ENCODE peak calls at places on chromosomes 6 and 20, in four cellular contexts. H is SJCRH30, F is stromal cell of bone marrow, M is T-helper 22 cell. D is an unnamed sample.

GRCh38 chr6:14771026-14771425 is 474.8 kb upstream of the JARID2 start:
- DNase-seq in H (no peak), F (no peak), M (no peak), D (no peak)

GRCh38 chr20:23369424-23369823 is 7.4 kb downstream of the GZF1 start:
- DNase-seq in H (no peak), F (no peak), M (no peak), D (no peak)

GRCh38 chr6:72857791-72858190 is 235.9 kb downstream of the KCNQ5 start:
- DNase-seq in H (no peak), F (no peak), M (no peak), D (no peak)

GRCh38 chr6:37033819-37034790 is 28.6 kb downstream of the FGD2 start:
- DNase-seq in H (no peak), F (no peak), M (no peak), D (no peak)

GRCh38 chr6:15911753-15912504 is 217.0 kb upstream of the MYLIP start:
- DNase-seq in H (no peak), F (no peak), M (no peak), D (no peak)

GRCh38 chr20:57392512-57393271 is 1.5 kb downstream of the RBM38 start:
- DNase-seq in H (peak), F (no peak), M (peak), D (peak)

GRCh38 chr6:168127384-168127868 is 48.4 kb upstream of the FRMD1 start:
- DNase-seq in H (no peak), F (no peak), M (no peak), D (no peak)

GRCh38 chr20:40797425-40797824 is 108.4 kb upstream of the MAFB start:
- DNase-seq in H (peak), F (peak), M (no peak), D (no peak)

GRCh38 chr6:153702671-153703070 is 336.4 kb upstream of the OPRM1 start:
- DNase-seq in H (no peak), F (no peak), M (no peak), D (no peak)

GRCh38 chr20:58102744-58103516 is 125.5 kb downstream of the ANKRD60 start:
- DNase-seq in H (peak), F (no peak), M (no peak), D (no peak)

GRCh38 chr6:3835055-3835731 is 14.0 kb upstream of the FAM50B start:
- DNase-seq in H (no peak), F (peak), M (no peak), D (no peak)

GRCh38 chr20:50191065-50191565 is 485 bp downstream of the CEBPB start:
- DNase-seq in H (peak), F (no peak), M (peak), D (peak)

GRCh38 chr20:50713677-50714101 is 17.7 kb upstream of the PARD6B start:
- DNase-seq in H (peak), F (no peak), M (no peak), D (no peak)

GRCh38 chr6:39853604-39854003 is 61.4 kb downstream of the DAAM2 start:
- DNase-seq in H (no peak), F (no peak), M (no peak), D (no peak)

GRCh38 chr6:110528051-110528929 is 51.9 kb upstream of the SLC22A16 start:
- DNase-seq in H (peak), F (peak), M (no peak), D (peak)

GRCh38 chr20:51958636-51959542 is 156.6 kb upstream of the SALL4 start:
- DNase-seq in H (no peak), F (no peak), M (no peak), D (no peak)

GRCh38 chr6:117597755-117598154 is 4.6 kb downstream of the GOPC start:
- DNase-seq in H (no peak), F (no peak), M (no peak), D (no peak)

GRCh38 chr20:4441871-4442270 is 279.8 kb upstream of the PRND start:
- DNase-seq in H (no peak), F (no peak), M (no peak), D (no peak)

GRCh38 chr6:109009761-109010612 is 84.7 kb downstream of the SESN1 start:
- DNase-seq in H (no peak), F (no peak), M (no peak), D (no peak)

GRCh38 chr6:144007779-144008500 is at the start of gene PLAGL1:
- DNase-seq in H (peak), F (peak), M (no peak), D (no peak)

GRCh38 chr20:50314326-50314725 is 123.7 kb downstream of the CEBPB start:
- DNase-seq in H (no peak), F (no peak), M (no peak), D (no peak)

GRCh38 chr6:46961248-46961647 is 39.5 kb upstream of the ADGRF5 start:
- DNase-seq in H (no peak), F (no peak), M (no peak), D (no peak)

GRCh38 chr20:6739406-6739805 is 28.1 kb upstream of the BMP2 start:
- DNase-seq in H (no peak), F (no peak), M (no peak), D (no peak)

GRCh38 chr20:62860924-62861691 is 514 bp downstream of the TCFL5 start:
- DNase-seq in H (peak), F (no peak), M (peak), D (peak)

GRCh38 chr6:52106994-52107393 is 19.6 kb upstream of the PKHD1 start:
- DNase-seq in H (no peak), F (no peak), M (no peak), D (no peak)

GRCh38 chr6:105324386-105325000 is 78.4 kb downstream of the PREP start:
- DNase-seq in H (peak), F (no peak), M (no peak), D (no peak)

GRCh38 chr6:101393291-101394251 is at the start of gene GRIK2:
- DNase-seq in H (peak), F (no peak), M (no peak), D (no peak)

GRCh38 chr20:9311132-9311531 is 203.3 kb upstream of the LAMP5 start:
- DNase-seq in H (no peak), F (no peak), M (no peak), D (no peak)

GRCh38 chr6:70129341-70129740 is 173.5 kb downstream of the COL9A1 start:
- DNase-seq in H (no peak), F (no peak), M (no peak), D (no peak)

GRCh38 chr6:163999475-164000125 is 585.1 kb downstream of the QKI start:
- DNase-seq in H (no peak), F (no peak), M (no peak), D (no peak)

GRCh38 chr6:144284753-144285547 is at the start of gene UTRN:
- DNase-seq in H (peak), F (peak), M (peak), D (peak)

GRCh38 chr6:75504902-75505233 is 11.3 kb upstream of the FILIP1 start:
- DNase-seq in H (no peak), F (peak), M (no peak), D (no peak)

GRCh38 chr20:58651548-58651822 is 402 bp downstream of the STX16 start:
- DNase-seq in H (no peak), F (no peak), M (no peak), D (no peak)

GRCh38 chr6:63496388-63496804 is 75.9 kb upstream of the LOC128125822 start:
- DNase-seq in H (no peak), F (no peak), M (no peak), D (no peak)

GRCh38 chr20:50624351-50625016 is 66.9 kb downstream of the RIPOR3 start:
- DNase-seq in H (no peak), F (no peak), M (no peak), D (no peak)

GRCh38 chr6:139028658-139029469 is at the start of gene ABRACL:
- DNase-seq in H (peak), F (no peak), M (peak), D (peak)

GRCh38 chr6:153092082-153093013 is 38.7 kb downstream of the RGS17 start:
- DNase-seq in H (peak), F (peak), M (no peak), D (no peak)

GRCh38 chr20:24935786-24936525 is 13.1 kb upstream of the CST7 start:
- DNase-seq in H (no peak), F (no peak), M (no peak), D (no peak)

GRCh38 chr20:31962741-31963140 is 5.2 kb upstream of the XKR7 start:
- DNase-seq in H (no peak), F (no peak), M (no peak), D (no peak)